ENCODE peak calls at places on chromosomes 11 and 22, in five cellular contexts. B, E, I, T and V are unnamed samples.

GRCh38 chr22:34380532-34380931 is 460.3 kb upstream of the LARGE1 start:
- DNase-seq in B (no peak), E (no peak), I (no peak), T (no peak), V (no peak)

GRCh38 chr11:26944866-26945664 is 48.8 kb upstream of the FIBIN start:
- DNase-seq in B (no peak), E (no peak), I (no peak), T (no peak), V (no peak)

GRCh38 chr11:1092919-1093318 is 18.2 kb downstream of the MUC2 start:
- DNase-seq in B (no peak), E (no peak), I (no peak), T (no peak), V (no peak)

GRCh38 chr22:20867179-20868099 is 8.6 kb downstream of the SNAP29 start:
- DNase-seq in B (no peak), E (no peak), I (no peak), T (no peak), V (peak)

GRCh38 chr22:50506611-50507420 is 686 bp downstream of the LMF2 start:
- DNase-seq in B (peak), E (no peak), I (no peak), T (no peak), V (peak)

GRCh38 chr11:17528906-17529813 is 15.1 kb downstream of the USH1C start:
- DNase-seq in B (no peak), E (no peak), I (no peak), T (no peak), V (peak)

GRCh38 chr22:44212936-44213335 is 32.2 kb downstream of the PARVG start:
- DNase-seq in B (no peak), E (no peak), I (no peak), T (no peak), V (no peak)

GRCh38 chr11:42225664-42226063 is 766.2 kb upstream of the LRRC4C start:
- DNase-seq in B (no peak), E (no peak), I (no peak), T (no peak), V (no peak)

GRCh38 chr11:45264839-45265515 is 21.2 kb downstream of the SYT13 start:
- DNase-seq in B (no peak), E (no peak), I (no peak), T (no peak), V (no peak)

GRCh38 chr22:29380032-29380781 is 8.2 kb downstream of the AP1B1 start:
- DNase-seq in B (no peak), E (no peak), I (no peak), T (no peak), V (no peak)

GRCh38 chr11:115607621-115608191 is 103.5 kb upstream of the CADM1 start:
- DNase-seq in B (no peak), E (no peak), I (no peak), T (no peak), V (peak)

GRCh38 chr11:43573233-43573632 is 107.3 kb upstream of the HSD17B12 start:
- DNase-seq in B (peak), E (no peak), I (no peak), T (no peak), V (no peak)

GRCh38 chr11:94623120-94623735 is 56.1 kb downstream of the PIWIL4 start:
- DNase-seq in B (peak), E (peak), I (peak), T (peak), V (no peak)

GRCh38 chr11:106172389-106172991 is 95.0 kb downstream of the AASDHPPT start:
- DNase-seq in B (no peak), E (no peak), I (no peak), T (no peak), V (no peak)

GRCh38 chr11:120304526-120304925 is 20.6 kb upstream of the TLCD5 start:
- DNase-seq in B (peak), E (no peak), I (no peak), T (no peak), V (no peak)

GRCh38 chr11:61814242-61814957 is 2.4 kb downstream of the FADS1 start:
- DNase-seq in B (peak), E (no peak), I (no peak), T (no peak), V (no peak)

GRCh38 chr22:50705219-50705691 is 32.6 kb downstream of the SHANK3 start:
- DNase-seq in B (no peak), E (no peak), I (no peak), T (no peak), V (peak)

GRCh38 chr22:31282748-31283468 is 9.4 kb downstream of the PIK3IP1 start:
- DNase-seq in B (no peak), E (no peak), I (no peak), T (no peak), V (no peak)

GRCh38 chr22:37197451-37198289 is 9.6 kb upstream of the C1QTNF6 start:
- DNase-seq in B (no peak), E (no peak), I (no peak), T (no peak), V (peak)